ENCODE peak calls at places on chromosome 14, in ten cellular contexts. One of them, this sample, is unnamed.

GRCh38 chr14:103703433-103704385 is 11.5 kb downstream of the XRCC3 start:
- DNase-seq in ELR: no peak
- DNase-seq in adipocyte: no peak
- DNase-seq in Calu3: no peak
- DNase-seq in activated CD4-positive, alpha-beta T cell treated with anti-CD3 and anti-CD28 coated beads for 24 hours: no peak
- DNase-seq in MCF 10A: no peak
- DNase-seq in body of pancreas: no peak
- DNase-seq in activated CD8-positive, alpha-beta memory T cell treated with anti-CD3 and anti-CD28 coated beads, Interleukin-2, amount 50 U/mL, for 48 hours: no peak
- DNase-seq in mammary epithelial cell: no peak
- DNase-seq in NCI-H1105 treated with DMSO at 0.1 percent for 48 hours: no peak
- DNase-seq in this sample: no peak

GRCh38 chr14:100019156-100019882 is 45.9 kb upstream of the EVL start:
- DNase-seq in ELR: no peak
- DNase-seq in adipocyte: no peak
- DNase-seq in Calu3: no peak
- DNase-seq in activated CD4-positive, alpha-beta T cell treated with anti-CD3 and anti-CD28 coated beads for 24 hours: no peak
- DNase-seq in MCF 10A: no peak
- DNase-seq in body of pancreas: no peak
- DNase-seq in activated CD8-positive, alpha-beta memory T cell treated with anti-CD3 and anti-CD28 coated beads, Interleukin-2, amount 50 U/mL, for 48 hours: no peak
- DNase-seq in mammary epithelial cell: no peak
- DNase-seq in NCI-H1105 treated with DMSO at 0.1 percent for 48 hours: no peak
- DNase-seq in this sample: no peak

GRCh38 chr14:61385002-61385685 is 63.8 kb downstream of the PRKCH start:
- DNase-seq in ELR: no peak
- DNase-seq in adipocyte: no peak
- DNase-seq in Calu3: no peak
- DNase-seq in activated CD4-positive, alpha-beta T cell treated with anti-CD3 and anti-CD28 coated beads for 24 hours: no peak
- DNase-seq in MCF 10A: no peak
- DNase-seq in body of pancreas: no peak
- DNase-seq in activated CD8-positive, alpha-beta memory T cell treated with anti-CD3 and anti-CD28 coated beads, Interleukin-2, amount 50 U/mL, for 48 hours: no peak
- DNase-seq in mammary epithelial cell: no peak
- DNase-seq in NCI-H1105 treated with DMSO at 0.1 percent for 48 hours: no peak
- DNase-seq in this sample: no peak

GRCh38 chr14:76480426-76480825 is 104.5 kb downstream of the ESRRB start:
- DNase-seq in ELR: no peak
- DNase-seq in adipocyte: no peak
- DNase-seq in Calu3: no peak
- DNase-seq in activated CD4-positive, alpha-beta T cell treated with anti-CD3 and anti-CD28 coated beads for 24 hours: no peak
- DNase-seq in MCF 10A: no peak
- DNase-seq in body of pancreas: no peak
- DNase-seq in activated CD8-positive, alpha-beta memory T cell treated with anti-CD3 and anti-CD28 coated beads, Interleukin-2, amount 50 U/mL, for 48 hours: no peak
- DNase-seq in mammary epithelial cell: peak
- DNase-seq in NCI-H1105 treated with DMSO at 0.1 percent for 48 hours: no peak
- DNase-seq in this sample: no peak

GRCh38 chr14:104996483-104996882 is 10.9 kb downstream of the CLBA1 start:
- DNase-seq in ELR: no peak
- DNase-seq in adipocyte: no peak
- DNase-seq in Calu3: no peak
- DNase-seq in activated CD4-positive, alpha-beta T cell treated with anti-CD3 and anti-CD28 coated beads for 24 hours: no peak
- DNase-seq in MCF 10A: no peak
- DNase-seq in body of pancreas: no peak
- DNase-seq in activated CD8-positive, alpha-beta memory T cell treated with anti-CD3 and anti-CD28 coated beads, Interleukin-2, amount 50 U/mL, for 48 hours: no peak
- DNase-seq in mammary epithelial cell: no peak
- DNase-seq in NCI-H1105 treated with DMSO at 0.1 percent for 48 hours: no peak
- DNase-seq in this sample: no peak

GRCh38 chr14:94101748-94102147 is 8.8 kb upstream of the IFI27 start:
- DNase-seq in ELR: no peak
- DNase-seq in adipocyte: no peak
- DNase-seq in Calu3: no peak
- DNase-seq in activated CD4-positive, alpha-beta T cell treated with anti-CD3 and anti-CD28 coated beads for 24 hours: no peak
- DNase-seq in MCF 10A: no peak
- DNase-seq in body of pancreas: no peak
- DNase-seq in activated CD8-positive, alpha-beta memory T cell treated with anti-CD3 and anti-CD28 coated beads, Interleukin-2, amount 50 U/mL, for 48 hours: no peak
- DNase-seq in mammary epithelial cell: no peak
- DNase-seq in NCI-H1105 treated with DMSO at 0.1 percent for 48 hours: no peak
- DNase-seq in this sample: no peak

GRCh38 chr14:66281036-66281776 is 205.0 kb upstream of the CCDC196 start:
- DNase-seq in ELR: no peak
- DNase-seq in adipocyte: no peak
- DNase-seq in Calu3: no peak
- DNase-seq in activated CD4-positive, alpha-beta T cell treated with anti-CD3 and anti-CD28 coated beads for 24 hours: no peak
- DNase-seq in MCF 10A: no peak
- DNase-seq in body of pancreas: peak
- DNase-seq in activated CD8-positive, alpha-beta memory T cell treated with anti-CD3 and anti-CD28 coated beads, Interleukin-2, amount 50 U/mL, for 48 hours: no peak
- DNase-seq in mammary epithelial cell: no peak
- DNase-seq in NCI-H1105 treated with DMSO at 0.1 percent for 48 hours: no peak
- DNase-seq in this sample: peak

GRCh38 chr14:31770271-31770670 is 209.1 kb downstream of the NUBPL start:
- DNase-seq in ELR: no peak
- DNase-seq in adipocyte: no peak
- DNase-seq in Calu3: no peak
- DNase-seq in activated CD4-positive, alpha-beta T cell treated with anti-CD3 and anti-CD28 coated beads for 24 hours: no peak
- DNase-seq in MCF 10A: peak
- DNase-seq in body of pancreas: peak
- DNase-seq in activated CD8-positive, alpha-beta memory T cell treated with anti-CD3 and anti-CD28 coated beads, Interleukin-2, amount 50 U/mL, for 48 hours: no peak
- DNase-seq in mammary epithelial cell: peak
- DNase-seq in NCI-H1105 treated with DMSO at 0.1 percent for 48 hours: no peak
- DNase-seq in this sample: no peak

GRCh38 chr14:50619569-50620141 is 48.5 kb downstream of the SAV1 start:
- DNase-seq in ELR: peak
- DNase-seq in adipocyte: peak
- DNase-seq in Calu3: no peak
- DNase-seq in activated CD4-positive, alpha-beta T cell treated with anti-CD3 and anti-CD28 coated beads for 24 hours: no peak
- DNase-seq in MCF 10A: peak
- DNase-seq in body of pancreas: no peak
- DNase-seq in activated CD8-positive, alpha-beta memory T cell treated with anti-CD3 and anti-CD28 coated beads, Interleukin-2, amount 50 U/mL, for 48 hours: no peak
- DNase-seq in mammary epithelial cell: peak
- DNase-seq in NCI-H1105 treated with DMSO at 0.1 percent for 48 hours: peak
- DNase-seq in this sample: no peak

GRCh38 chr14:65444230-65444629 is 31.7 kb downstream of the FUT8 start:
- DNase-seq in ELR: no peak
- DNase-seq in adipocyte: no peak
- DNase-seq in Calu3: no peak
- DNase-seq in activated CD4-positive, alpha-beta T cell treated with anti-CD3 and anti-CD28 coated beads for 24 hours: no peak
- DNase-seq in MCF 10A: peak
- DNase-seq in body of pancreas: no peak
- DNase-seq in activated CD8-positive, alpha-beta memory T cell treated with anti-CD3 and anti-CD28 coated beads, Interleukin-2, amount 50 U/mL, for 48 hours: no peak
- DNase-seq in mammary epithelial cell: peak
- DNase-seq in NCI-H1105 treated with DMSO at 0.1 percent for 48 hours: peak
- DNase-seq in this sample: no peak

GRCh38 chr14:93136009-93136408 is 20.3 kb upstream of the ITPK1 start:
- DNase-seq in ELR: no peak
- DNase-seq in adipocyte: no peak
- DNase-seq in Calu3: no peak
- DNase-seq in activated CD4-positive, alpha-beta T cell treated with anti-CD3 and anti-CD28 coated beads for 24 hours: no peak
- DNase-seq in MCF 10A: no peak
- DNase-seq in body of pancreas: no peak
- DNase-seq in activated CD8-positive, alpha-beta memory T cell treated with anti-CD3 and anti-CD28 coated beads, Interleukin-2, amount 50 U/mL, for 48 hours: no peak
- DNase-seq in mammary epithelial cell: no peak
- DNase-seq in NCI-H1105 treated with DMSO at 0.1 percent for 48 hours: no peak
- DNase-seq in this sample: no peak

GRCh38 chr14:105862581-105863239 is 336.3 kb downstream of the TMEM121 start:
- DNase-seq in ELR: no peak
- DNase-seq in adipocyte: no peak
- DNase-seq in Calu3: no peak
- DNase-seq in activated CD4-positive, alpha-beta T cell treated with anti-CD3 and anti-CD28 coated beads for 24 hours: no peak
- DNase-seq in MCF 10A: no peak
- DNase-seq in body of pancreas: no peak
- DNase-seq in activated CD8-positive, alpha-beta memory T cell treated with anti-CD3 and anti-CD28 coated beads, Interleukin-2, amount 50 U/mL, for 48 hours: peak
- DNase-seq in mammary epithelial cell: no peak
- DNase-seq in NCI-H1105 treated with DMSO at 0.1 percent for 48 hours: no peak
- DNase-seq in this sample: no peak

GRCh38 chr14:97976861-97977260 is 1179.7 kb downstream of the VRK1 start:
- DNase-seq in ELR: no peak
- DNase-seq in adipocyte: no peak
- DNase-seq in Calu3: no peak
- DNase-seq in activated CD4-positive, alpha-beta T cell treated with anti-CD3 and anti-CD28 coated beads for 24 hours: no peak
- DNase-seq in MCF 10A: peak
- DNase-seq in body of pancreas: peak
- DNase-seq in activated CD8-positive, alpha-beta memory T cell treated with anti-CD3 and anti-CD28 coated beads, Interleukin-2, amount 50 U/mL, for 48 hours: peak
- DNase-seq in mammary epithelial cell: no peak
- DNase-seq in NCI-H1105 treated with DMSO at 0.1 percent for 48 hours: no peak
- DNase-seq in this sample: no peak

GRCh38 chr14:83463500-83464098 is 1929.9 kb upstream of the SEL1L start:
- DNase-seq in ELR: peak
- DNase-seq in adipocyte: peak
- DNase-seq in Calu3: no peak
- DNase-seq in activated CD4-positive, alpha-beta T cell treated with anti-CD3 and anti-CD28 coated beads for 24 hours: no peak
- DNase-seq in MCF 10A: peak
- DNase-seq in body of pancreas: peak
- DNase-seq in activated CD8-positive, alpha-beta memory T cell treated with anti-CD3 and anti-CD28 coated beads, Interleukin-2, amount 50 U/mL, for 48 hours: no peak
- DNase-seq in mammary epithelial cell: peak
- DNase-seq in NCI-H1105 treated with DMSO at 0.1 percent for 48 hours: peak
- DNase-seq in this sample: no peak

GRCh38 chr14:81516941-81517797 is 16.5 kb downstream of the SEL1L start:
- DNase-seq in ELR: peak
- DNase-seq in adipocyte: peak
- DNase-seq in Calu3: no peak
- DNase-seq in activated CD4-positive, alpha-beta T cell treated with anti-CD3 and anti-CD28 coated beads for 24 hours: no peak
- DNase-seq in MCF 10A: no peak
- DNase-seq in body of pancreas: peak
- DNase-seq in activated CD8-positive, alpha-beta memory T cell treated with anti-CD3 and anti-CD28 coated beads, Interleukin-2, amount 50 U/mL, for 48 hours: no peak
- DNase-seq in mammary epithelial cell: no peak
- DNase-seq in NCI-H1105 treated with DMSO at 0.1 percent for 48 hours: no peak
- DNase-seq in this sample: no peak

GRCh38 chr14:95063391-95063790 is 93.9 kb downstream of the DICER1 start:
- DNase-seq in ELR: no peak
- DNase-seq in adipocyte: no peak
- DNase-seq in Calu3: no peak
- DNase-seq in activated CD4-positive, alpha-beta T cell treated with anti-CD3 and anti-CD28 coated beads for 24 hours: no peak
- DNase-seq in MCF 10A: no peak
- DNase-seq in body of pancreas: no peak
- DNase-seq in activated CD8-positive, alpha-beta memory T cell treated with anti-CD3 and anti-CD28 coated beads, Interleukin-2, amount 50 U/mL, for 48 hours: no peak
- DNase-seq in mammary epithelial cell: no peak
- DNase-seq in NCI-H1105 treated with DMSO at 0.1 percent for 48 hours: no peak
- DNase-seq in this sample: no peak

GRCh38 chr14:65791551-65791981 is 379.0 kb downstream of the FUT8 start:
- DNase-seq in ELR: peak
- DNase-seq in adipocyte: peak
- DNase-seq in Calu3: no peak
- DNase-seq in activated CD4-positive, alpha-beta T cell treated with anti-CD3 and anti-CD28 coated beads for 24 hours: no peak
- DNase-seq in MCF 10A: no peak
- DNase-seq in body of pancreas: no peak
- DNase-seq in activated CD8-positive, alpha-beta memory T cell treated with anti-CD3 and anti-CD28 coated beads, Interleukin-2, amount 50 U/mL, for 48 hours: no peak
- DNase-seq in mammary epithelial cell: peak
- DNase-seq in NCI-H1105 treated with DMSO at 0.1 percent for 48 hours: no peak
- DNase-seq in this sample: no peak

GRCh38 chr14:23055621-23056256 is 1.6 kb downstream of the CDH24 start:
- DNase-seq in ELR: peak
- DNase-seq in adipocyte: no peak
- DNase-seq in Calu3: no peak
- DNase-seq in activated CD4-positive, alpha-beta T cell treated with anti-CD3 and anti-CD28 coated beads for 24 hours: no peak
- DNase-seq in MCF 10A: peak
- DNase-seq in body of pancreas: no peak
- DNase-seq in activated CD8-positive, alpha-beta memory T cell treated with anti-CD3 and anti-CD28 coated beads, Interleukin-2, amount 50 U/mL, for 48 hours: no peak
- DNase-seq in mammary epithelial cell: no peak
- DNase-seq in NCI-H1105 treated with DMSO at 0.1 percent for 48 hours: no peak
- DNase-seq in this sample: no peak

GRCh38 chr14:54209501-54210231 is 187.1 kb upstream of the CDKN3 start:
- DNase-seq in ELR: peak
- DNase-seq in adipocyte: peak
- DNase-seq in Calu3: no peak
- DNase-seq in activated CD4-positive, alpha-beta T cell treated with anti-CD3 and anti-CD28 coated beads for 24 hours: no peak
- DNase-seq in MCF 10A: peak
- DNase-seq in body of pancreas: no peak
- DNase-seq in activated CD8-positive, alpha-beta memory T cell treated with anti-CD3 and anti-CD28 coated beads, Interleukin-2, amount 50 U/mL, for 48 hours: no peak
- DNase-seq in mammary epithelial cell: peak
- DNase-seq in NCI-H1105 treated with DMSO at 0.1 percent for 48 hours: no peak
- DNase-seq in this sample: no peak